ENCODE peak calls at places on chromosome 6, in seven cellular contexts. B is HCT116, C is ovary, L is cardiac fibroblast, W is spleen, K is dorsolateral prefrontal cortex, H is AG04450. E is an unnamed sample.

GRCh38 chr6:14009416-14009815 is 84.7 kb downstream of the RNF182 start:
- DNase-seq in B (no peak), C (no peak), L (no peak), W (no peak), K (no peak), H (no peak), E (no peak)

GRCh38 chr6:142378138-142378875 is 76.5 kb downstream of the ADGRG6 start:
- DNase-seq in B (peak), C (no peak), L (peak), W (no peak), K (no peak), H (no peak), E (no peak)

GRCh38 chr6:157533397-157533814 is 152.4 kb downstream of the ZDHHC14 start:
- DNase-seq in B (no peak), C (no peak), L (no peak), W (no peak), K (no peak), H (no peak), E (no peak)

GRCh38 chr6:90892271-90892670 is 305.4 kb upstream of the MAP3K7 start:
- DNase-seq in B (no peak), C (no peak), L (no peak), W (no peak), K (no peak), H (no peak), E (no peak)

GRCh38 chr6:134177753-134178229 is 125.4 kb upstream of the SLC2A12 start:
- DNase-seq in B (no peak), C (no peak), L (peak), W (no peak), K (no peak), H (no peak), E (no peak)

GRCh38 chr6:90237350-90237990 is 59.2 kb downstream of the BACH2 start:
- DNase-seq in B (no peak), C (no peak), L (no peak), W (no peak), K (no peak), H (no peak), E (no peak)

GRCh38 chr6:135576055-135576454 is 78.5 kb upstream of the AHI1 start:
- DNase-seq in B (no peak), C (no peak), L (peak), W (no peak), K (no peak), H (peak), E (no peak)

GRCh38 chr6:1382331-1382882 is 7.0 kb upstream of the FOXF2 start:
- DNase-seq in B (no peak), C (no peak), L (no peak), W (no peak), K (no peak), H (no peak), E (no peak)

GRCh38 chr6:24126586-24127192 is 674 bp downstream of the NRSN1 start:
- DNase-seq in B (peak), C (no peak), L (peak), W (no peak), K (peak), H (no peak), E (peak)

GRCh38 chr6:2902470-2902762 is 693 bp downstream of the SERPINB9 start:
- DNase-seq in B (no peak), C (no peak), L (peak), W (no peak), K (no peak), H (no peak), E (no peak)

GRCh38 chr6:2226775-2227174 is 18.6 kb downstream of the GMDS start:
- DNase-seq in B (no peak), C (no peak), L (no peak), W (no peak), K (no peak), H (no peak), E (no peak)

GRCh38 chr6:149317656-149318571 is at the start of gene TAB2:
- DNase-seq in B (no peak), C (peak), L (peak), W (peak), K (peak), H (no peak), E (peak)

GRCh38 chr6:140542858-140543257 is 1168.4 kb upstream of the CITED2 start:
- DNase-seq in B (no peak), C (no peak), L (no peak), W (no peak), K (no peak), H (no peak), E (peak)

GRCh38 chr6:75349262-75349984 is 64.8 kb upstream of the TMEM30A start:
- DNase-seq in B (no peak), C (no peak), L (peak), W (no peak), K (no peak), H (no peak), E (peak)

GRCh38 chr6:15969236-15969778 is 159.6 kb upstream of the MYLIP start:
- DNase-seq in B (no peak), C (no peak), L (peak), W (no peak), K (no peak), H (no peak), E (no peak)

GRCh38 chr6:3252369-3252768 is 6.4 kb upstream of the PSMG4 start:
- DNase-seq in B (no peak), C (no peak), L (no peak), W (no peak), K (no peak), H (no peak), E (no peak)

GRCh38 chr6:34272022-34272926 is 23.5 kb upstream of the SMIM29 start:
- DNase-seq in B (no peak), C (no peak), L (no peak), W (peak), K (no peak), H (no peak), E (no peak)

GRCh38 chr6:154653853-154654252 is 79.4 kb upstream of the SCAF8 start:
- DNase-seq in B (no peak), C (peak), L (peak), W (no peak), K (no peak), H (no peak), E (no peak)

GRCh38 chr6:107982511-107982910 is 24.5 kb upstream of the SEC63 start:
- DNase-seq in B (no peak), C (no peak), L (no peak), W (no peak), K (no peak), H (no peak), E (no peak)

GRCh38 chr6:6479706-6480250 is 108.7 kb upstream of the LY86 start:
- DNase-seq in B (no peak), C (no peak), L (no peak), W (no peak), K (no peak), H (no peak), E (no peak)

GRCh38 chr6:79250107-79250514 is 15.6 kb upstream of the HMGN3 start:
- DNase-seq in B (no peak), C (no peak), L (peak), W (no peak), K (no peak), H (no peak), E (peak)

GRCh38 chr6:317068-317451 is 24.8 kb downstream of the DUSP22 start:
- DNase-seq in B (no peak), C (no peak), L (no peak), W (peak), K (no peak), H (no peak), E (peak)

DNA sequence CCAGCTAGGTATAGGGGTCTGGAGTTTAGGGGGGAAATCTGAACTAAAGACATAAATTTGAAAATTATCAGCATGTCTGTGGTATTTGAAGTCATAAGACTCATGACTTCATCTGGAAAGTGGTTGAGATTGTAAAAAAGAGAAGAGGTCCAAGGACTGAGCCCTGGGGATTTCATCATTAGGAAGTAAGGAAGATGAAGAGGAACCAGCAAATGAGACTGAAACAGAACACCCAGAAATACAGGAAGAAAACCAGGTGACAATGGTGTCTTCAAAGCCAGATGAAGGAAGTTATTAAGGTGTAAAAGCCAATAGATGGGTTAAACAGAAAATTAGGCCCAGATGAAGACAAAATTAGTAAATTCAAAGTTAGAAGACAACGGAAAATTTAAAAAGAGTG is 49.1 kb upstream of the UBR2 start:
- DNase-seq in B (no peak), C (no peak), L (no peak), W (no peak), K (no peak), H (no peak), E (no peak)
- H3K4me3 ChIP-seq in B (no peak), C (no peak), L (no peak), W (no peak), K (no peak), H (no peak), E (no peak)

GRCh38 chr6:151478670-151479069 is 15.1 kb upstream of the CCDC170 start:
- DNase-seq in B (no peak), C (no peak), L (no peak), W (no peak), K (no peak), H (no peak), E (no peak)

GRCh38 chr6:151477726-151478125 is 16.1 kb upstream of the CCDC170 start:
- DNase-seq in B (no peak), C (no peak), L (no peak), W (no peak), K (no peak), H (no peak), E (no peak)

GRCh38 chr6:151481752-151482151 is 12.1 kb upstream of the CCDC170 start:
- DNase-seq in B (no peak), C (no peak), L (no peak), W (no peak), K (no peak), H (no peak), E (no peak)

GRCh38 chr6:151475653-151476523 is 17.9 kb upstream of the CCDC170 start:
- DNase-seq in B (peak), C (peak), L (peak), W (no peak), K (no peak), H (no peak), E (peak)
- TF ChIP-seq CTCF in B (peak), C (peak), L (peak), W (peak), K (peak), H (peak), E (peak)

DNA sequence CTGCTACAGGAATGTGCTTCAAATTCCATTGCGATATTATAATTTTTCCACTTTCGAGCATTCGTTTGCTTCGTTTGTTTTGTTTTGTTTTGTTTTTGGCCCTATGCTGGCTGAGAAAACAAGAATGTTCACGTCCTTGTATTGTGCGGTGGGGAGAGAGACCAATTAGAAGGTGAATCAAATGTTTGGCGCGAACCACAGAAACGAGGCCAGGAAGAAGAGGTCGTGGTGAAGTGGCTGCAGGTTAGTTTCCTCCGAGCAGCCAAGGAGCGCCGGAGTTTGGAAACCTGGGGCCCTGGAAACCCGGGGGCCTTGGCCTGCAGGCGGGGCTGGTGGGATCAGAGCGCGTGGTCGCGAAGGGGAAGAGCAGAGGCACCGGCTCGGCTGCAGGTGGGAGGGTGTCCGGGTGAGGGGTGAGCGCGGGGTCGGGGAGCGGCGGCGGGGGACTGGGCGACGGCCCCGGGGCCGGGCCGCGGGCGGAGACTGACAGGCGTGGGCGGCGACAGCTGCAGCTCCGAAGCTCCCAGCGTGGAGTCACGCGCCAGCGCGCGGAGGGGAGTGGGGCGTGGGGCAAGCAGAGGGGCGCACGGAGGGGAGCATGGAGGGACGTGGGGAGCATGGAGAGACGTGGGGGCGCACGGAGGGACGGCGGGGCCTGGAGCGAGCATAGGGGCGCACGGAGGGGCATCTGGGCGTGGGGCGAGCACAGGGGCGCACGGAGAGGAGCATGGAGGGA is 141.5 kb upstream of the PDE10A start:
- DNase-seq in B (no peak), C (no peak), L (peak), W (no peak), K (no peak), H (no peak), E (no peak)
- H3K4me3 ChIP-seq in B (no peak), C (peak), L (peak), W (peak), K (peak), H (peak), E (no peak)

GRCh38 chr6:151088599-151088935 is 151.2 kb upstream of the AKAP12 start:
- DNase-seq in B (no peak), C (peak), L (no peak), W (no peak), K (no peak), H (no peak), E (no peak)
- TF ChIP-seq CTCF in B (no peak), C (no peak), L (no peak), W (no peak), K (no peak), H (no peak), E (no peak)

GRCh38 chr6:26067367-26067766 is 19.9 kb upstream of the HFE start:
- DNase-seq in B (no peak), C (no peak), L (no peak), W (no peak), K (no peak), H (no peak), E (no peak)
- H3K4me3 ChIP-seq in B (no peak), C (no peak), L (no peak), W (no peak), K (no peak), H (no peak), E (no peak)

DNA sequence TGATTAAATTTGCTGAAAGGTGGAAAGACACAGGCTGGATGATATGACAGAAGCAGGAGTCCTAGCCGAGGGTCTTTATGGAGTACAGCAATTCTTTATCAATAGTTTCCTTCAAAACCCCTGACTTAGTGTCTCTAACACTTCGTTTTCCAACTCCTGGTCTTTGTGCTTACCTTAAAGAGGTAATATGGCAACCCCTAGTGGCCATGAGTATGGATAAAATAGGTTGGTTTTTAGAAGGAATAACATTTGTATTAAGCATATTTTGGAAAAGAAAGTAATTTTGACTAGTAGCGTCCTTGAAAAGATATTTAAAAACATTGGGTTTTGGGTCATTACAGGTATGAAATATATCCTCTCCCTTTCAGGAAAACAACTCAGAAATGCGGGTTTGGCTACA is 51.9 kb downstream of the VGLL2 start:
- DNase-seq in B (peak), C (no peak), L (peak), W (no peak), K (no peak), H (no peak), E (peak)
- TF ChIP-seq CTCF in B (peak), C (no peak), L (peak), W (no peak), K (peak), H (peak), E (peak)

GRCh38 chr6:66854014-66854413 is 1147.0 kb upstream of the EYS start:
- DNase-seq in B (no peak), C (no peak), L (no peak), W (no peak), K (no peak), H (no peak), E (no peak)
- H3K4me3 ChIP-seq in B (no peak), C (no peak), L (no peak), W (no peak), K (no peak), H (no peak), E (no peak)

GRCh38 chr6:170433163-170434095 is 119.7 kb downstream of the PSMB1 start:
- DNase-seq in B (no peak), C (no peak), L (no peak), W (no peak), K (no peak), H (no peak), E (no peak)

GRCh38 chr6:170434821-170435155 is 118.3 kb downstream of the PSMB1 start:
- DNase-seq in B (no peak), C (no peak), L (no peak), W (no peak), K (no peak), H (no peak), E (no peak)

GRCh38 chr6:170434114-170434820 is 118.8 kb downstream of the PSMB1 start:
- DNase-seq in B (no peak), C (no peak), L (no peak), W (no peak), K (no peak), H (no peak), E (no peak)

GRCh38 chr6:170424634-170425126 is 118.1 kb downstream of the FAM120B start:
- DNase-seq in B (no peak), C (no peak), L (no peak), W (no peak), K (no peak), H (no peak), E (no peak)

GRCh38 chr6:170429457-170429856 is 122.9 kb downstream of the FAM120B start:
- DNase-seq in B (no peak), C (no peak), L (peak), W (no peak), K (no peak), H (no peak), E (no peak)
- TF ChIP-seq CTCF in B (no peak), C (no peak), L (peak), W (no peak), K (no peak), H (peak), E (no peak)

E was measured in GM12865.